ENCODE peak calls at places on chromosomes 7 and 10, in seven cellular contexts. One of them, this sample, is unnamed.

GRCh38 chr7:99451936-99452335 is 13.2 kb downstream of the CPSF4 start:
- DNase-seq in HCEC 1CT: no peak
- DNase-seq in hepatocyte: no peak
- DNase-seq in amniotic stem cell: no peak
- DNase-seq in Daoy: no peak
- DNase-seq in suprapubic skin: no peak
- DNase-seq in A549: no peak
- DNase-seq in this sample: no peak

GRCh38 chr10:35353805-35354204 is 17.5 kb downstream of the CCNY start:
- DNase-seq in HCEC 1CT: no peak
- DNase-seq in hepatocyte: no peak
- DNase-seq in amniotic stem cell: no peak
- DNase-seq in Daoy: no peak
- DNase-seq in suprapubic skin: no peak
- DNase-seq in A549: no peak
- DNase-seq in this sample: no peak

GRCh38 chr7:28956608-28957063 is 1.5 kb downstream of the TRIL start:
- DNase-seq in HCEC 1CT: no peak
- DNase-seq in hepatocyte: peak
- DNase-seq in amniotic stem cell: peak
- DNase-seq in Daoy: peak
- DNase-seq in suprapubic skin: peak
- DNase-seq in A549: peak
- DNase-seq in this sample: no peak

GRCh38 chr10:97365761-97366351 is 31.3 kb upstream of the FRAT2 start:
- DNase-seq in HCEC 1CT: no peak
- DNase-seq in hepatocyte: no peak
- DNase-seq in amniotic stem cell: no peak
- DNase-seq in Daoy: no peak
- DNase-seq in suprapubic skin: no peak
- DNase-seq in A549: no peak
- DNase-seq in this sample: no peak

GRCh38 chr7:47576031-47576908 is 5.6 kb downstream of the TNS3 start:
- DNase-seq in HCEC 1CT: no peak
- DNase-seq in hepatocyte: peak
- DNase-seq in amniotic stem cell: no peak
- DNase-seq in Daoy: peak
- DNase-seq in suprapubic skin: no peak
- DNase-seq in A549: peak
- DNase-seq in this sample: peak

GRCh38 chr10:99394761-99395386 is 35.5 kb downstream of the GOT1 start:
- DNase-seq in HCEC 1CT: no peak
- DNase-seq in hepatocyte: no peak
- DNase-seq in amniotic stem cell: no peak
- DNase-seq in Daoy: no peak
- DNase-seq in suprapubic skin: no peak
- DNase-seq in A549: no peak
- DNase-seq in this sample: no peak

GRCh38 chr7:81470084-81470723 is 299.6 kb downstream of the HGF start:
- DNase-seq in HCEC 1CT: peak
- DNase-seq in hepatocyte: peak
- DNase-seq in amniotic stem cell: peak
- DNase-seq in Daoy: peak
- DNase-seq in suprapubic skin: peak
- DNase-seq in A549: peak
- DNase-seq in this sample: peak

GRCh38 chr7:1340640-1341360 is 108.1 kb downstream of the UNCX start:
- DNase-seq in HCEC 1CT: no peak
- DNase-seq in hepatocyte: no peak
- DNase-seq in amniotic stem cell: no peak
- DNase-seq in Daoy: no peak
- DNase-seq in suprapubic skin: no peak
- DNase-seq in A549: no peak
- DNase-seq in this sample: no peak

GRCh38 chr10:17214486-17214885 is 13.0 kb upstream of the TRDMT1 start:
- DNase-seq in HCEC 1CT: no peak
- DNase-seq in hepatocyte: no peak
- DNase-seq in amniotic stem cell: no peak
- DNase-seq in Daoy: no peak
- DNase-seq in suprapubic skin: no peak
- DNase-seq in A549: no peak
- DNase-seq in this sample: no peak

GRCh38 chr7:20865684-20866083 is 79.0 kb upstream of the SP8 start:
- DNase-seq in HCEC 1CT: no peak
- DNase-seq in hepatocyte: no peak
- DNase-seq in amniotic stem cell: no peak
- DNase-seq in Daoy: no peak
- DNase-seq in suprapubic skin: no peak
- DNase-seq in A549: no peak
- DNase-seq in this sample: no peak

GRCh38 chr10:77840636-77841035 is 85.9 kb downstream of the DLG5 start:
- DNase-seq in HCEC 1CT: no peak
- DNase-seq in hepatocyte: no peak
- DNase-seq in amniotic stem cell: no peak
- DNase-seq in Daoy: no peak
- DNase-seq in suprapubic skin: no peak
- DNase-seq in A549: no peak
- DNase-seq in this sample: no peak

GRCh38 chr7:27161214-27161720 is 4.1 kb downstream of the HOXA9 start:
- DNase-seq in HCEC 1CT: peak
- DNase-seq in hepatocyte: peak
- DNase-seq in amniotic stem cell: no peak
- DNase-seq in Daoy: no peak
- DNase-seq in suprapubic skin: peak
- DNase-seq in A549: no peak
- DNase-seq in this sample: peak

GRCh38 chr10:103578782-103579382 is 85.4 kb downstream of the NEURL1 start:
- DNase-seq in HCEC 1CT: no peak
- DNase-seq in hepatocyte: peak
- DNase-seq in amniotic stem cell: no peak
- DNase-seq in Daoy: peak
- DNase-seq in suprapubic skin: no peak
- DNase-seq in A549: peak
- DNase-seq in this sample: no peak

GRCh38 chr10:132958886-132959295 is 16.5 kb upstream of the CFAP46 start:
- DNase-seq in HCEC 1CT: no peak
- DNase-seq in hepatocyte: no peak
- DNase-seq in amniotic stem cell: no peak
- DNase-seq in Daoy: no peak
- DNase-seq in suprapubic skin: no peak
- DNase-seq in A549: no peak
- DNase-seq in this sample: no peak

GRCh38 chr10:12655940-12656339 is 306.6 kb downstream of the CAMK1D start:
- DNase-seq in HCEC 1CT: no peak
- DNase-seq in hepatocyte: no peak
- DNase-seq in amniotic stem cell: no peak
- DNase-seq in Daoy: no peak
- DNase-seq in suprapubic skin: no peak
- DNase-seq in A549: no peak
- DNase-seq in this sample: no peak

GRCh38 chr7:22296916-22297315 is 60.0 kb downstream of the RAPGEF5 start:
- DNase-seq in HCEC 1CT: peak
- DNase-seq in hepatocyte: no peak
- DNase-seq in amniotic stem cell: no peak
- DNase-seq in Daoy: no peak
- DNase-seq in suprapubic skin: no peak
- DNase-seq in A549: no peak
- DNase-seq in this sample: no peak

GRCh38 chr10:129055966-129056365 is 411.1 kb upstream of the MGMT start:
- DNase-seq in HCEC 1CT: no peak
- DNase-seq in hepatocyte: no peak
- DNase-seq in amniotic stem cell: no peak
- DNase-seq in Daoy: no peak
- DNase-seq in suprapubic skin: no peak
- DNase-seq in A549: no peak
- DNase-seq in this sample: no peak

GRCh38 chr7:16455591-16455990 is 9.9 kb downstream of the SOSTDC1 start:
- DNase-seq in HCEC 1CT: no peak
- DNase-seq in hepatocyte: no peak
- DNase-seq in amniotic stem cell: no peak
- DNase-seq in Daoy: no peak
- DNase-seq in suprapubic skin: no peak
- DNase-seq in A549: no peak
- DNase-seq in this sample: no peak

GRCh38 chr7:43303740-43304241 is 191.3 kb downstream of the HECW1 start:
- DNase-seq in HCEC 1CT: peak
- DNase-seq in hepatocyte: no peak
- DNase-seq in amniotic stem cell: no peak
- DNase-seq in Daoy: peak
- DNase-seq in suprapubic skin: no peak
- DNase-seq in A549: no peak
- DNase-seq in this sample: no peak

GRCh38 chr7:50953820-50954219 is 171.1 kb upstream of the GRB10 start:
- DNase-seq in HCEC 1CT: peak
- DNase-seq in hepatocyte: no peak
- DNase-seq in amniotic stem cell: no peak
- DNase-seq in Daoy: peak
- DNase-seq in suprapubic skin: no peak
- DNase-seq in A549: no peak
- DNase-seq in this sample: peak

GRCh38 chr10:99358101-99358500 is 28.9 kb downstream of the CNNM1 start:
- DNase-seq in HCEC 1CT: no peak
- DNase-seq in hepatocyte: no peak
- DNase-seq in amniotic stem cell: no peak
- DNase-seq in Daoy: no peak
- DNase-seq in suprapubic skin: no peak
- DNase-seq in A549: no peak
- DNase-seq in this sample: no peak

GRCh38 chr10:132411561-132412253 is 14.7 kb downstream of the PWWP2B start:
- DNase-seq in HCEC 1CT: no peak
- DNase-seq in hepatocyte: peak
- DNase-seq in amniotic stem cell: no peak
- DNase-seq in Daoy: no peak
- DNase-seq in suprapubic skin: no peak
- DNase-seq in A549: no peak
- DNase-seq in this sample: no peak

GRCh38 chr7:37173655-37174054 is 275.0 kb downstream of the ELMO1 start:
- DNase-seq in HCEC 1CT: no peak
- DNase-seq in hepatocyte: no peak
- DNase-seq in amniotic stem cell: no peak
- DNase-seq in Daoy: no peak
- DNase-seq in suprapubic skin: no peak
- DNase-seq in A549: no peak
- DNase-seq in this sample: no peak

GRCh38 chr10:34746094-34746493 is 69.0 kb downstream of the PARD3 start:
- DNase-seq in HCEC 1CT: no peak
- DNase-seq in hepatocyte: no peak
- DNase-seq in amniotic stem cell: no peak
- DNase-seq in Daoy: no peak
- DNase-seq in suprapubic skin: no peak
- DNase-seq in A549: no peak
- DNase-seq in this sample: peak

GRCh38 chr10:10564081-10564480 is 453.6 kb upstream of the CELF2 start:
- DNase-seq in HCEC 1CT: no peak
- DNase-seq in hepatocyte: no peak
- DNase-seq in amniotic stem cell: no peak
- DNase-seq in Daoy: no peak
- DNase-seq in suprapubic skin: peak
- DNase-seq in A549: no peak
- DNase-seq in this sample: no peak

GRCh38 chr7:55085511-55086412 is 66.9 kb downstream of the EGFR start:
- DNase-seq in HCEC 1CT: no peak
- DNase-seq in hepatocyte: no peak
- DNase-seq in amniotic stem cell: no peak
- DNase-seq in Daoy: no peak
- DNase-seq in suprapubic skin: no peak
- DNase-seq in A549: no peak
- DNase-seq in this sample: peak

GRCh38 chr7:44311561-44312495 is 13.6 kb downstream of the CAMK2B start:
- DNase-seq in HCEC 1CT: no peak
- DNase-seq in hepatocyte: no peak
- DNase-seq in amniotic stem cell: no peak
- DNase-seq in Daoy: no peak
- DNase-seq in suprapubic skin: no peak
- DNase-seq in A549: no peak
- DNase-seq in this sample: no peak

GRCh38 chr10:75972494-75973276 is 541.3 kb downstream of the LRMDA start:
- DNase-seq in HCEC 1CT: peak
- DNase-seq in hepatocyte: peak
- DNase-seq in amniotic stem cell: no peak
- DNase-seq in Daoy: peak
- DNase-seq in suprapubic skin: no peak
- DNase-seq in A549: no peak
- DNase-seq in this sample: no peak

GRCh38 chr10:96626795-96627194 is 40.0 kb upstream of the TM9SF3 start:
- DNase-seq in HCEC 1CT: no peak
- DNase-seq in hepatocyte: no peak
- DNase-seq in amniotic stem cell: no peak
- DNase-seq in Daoy: no peak
- DNase-seq in suprapubic skin: no peak
- DNase-seq in A549: peak
- DNase-seq in this sample: no peak

GRCh38 chr7:132709971-132710567 is 133.8 kb upstream of the PLXNA4 start:
- DNase-seq in HCEC 1CT: peak
- DNase-seq in hepatocyte: peak
- DNase-seq in amniotic stem cell: no peak
- DNase-seq in Daoy: peak
- DNase-seq in suprapubic skin: no peak
- DNase-seq in A549: peak
- DNase-seq in this sample: no peak

GRCh38 chr10:92751534-92751811 is 61.7 kb downstream of the HHEX start:
- DNase-seq in HCEC 1CT: no peak
- DNase-seq in hepatocyte: no peak
- DNase-seq in amniotic stem cell: no peak
- DNase-seq in Daoy: no peak
- DNase-seq in suprapubic skin: no peak
- DNase-seq in A549: no peak
- DNase-seq in this sample: no peak

GRCh38 chr10:6956562-6956961 is 376.5 kb upstream of the PRKCQ start:
- DNase-seq in HCEC 1CT: no peak
- DNase-seq in hepatocyte: no peak
- DNase-seq in amniotic stem cell: no peak
- DNase-seq in Daoy: no peak
- DNase-seq in suprapubic skin: no peak
- DNase-seq in A549: no peak
- DNase-seq in this sample: no peak